ENCODE peak calls at places on chromosomes 3 and 15, in ten cellular contexts. X is GM23248, H is HCT116, C is SK-N-SH, F is kidney, G is IMR-90, Q is endodermal cell, B is fibroblast of lung, R is H9, O is mesenchymal stem cell. T is an unnamed sample.

GRCh38 chr3:184525337-184526157 is 36.0 kb upstream of the EPHB3 start:
- DNase-seq in H (no peak), C (peak; percentile 72), R (peak; percentile 76), Q (peak; percentile 91), F (peak; percentile 71), G (no peak), X (peak; percentile 20), O (peak; percentile 13), B (no peak), T (no peak)

GRCh38 chr3:108117245-108117644 is 26.4 kb upstream of the CD47 start:
- DNase-seq in O (peak; percentile 53), H (no peak), Q (no peak), F (no peak), X (peak; percentile 58), C (no peak), R (no peak), G (peak; percentile 51), B (peak; percentile 41), T (no peak)

GRCh38 chr3:33391255-33391995 is 48.8 kb downstream of the UBP1 start:
- DNase-seq in B (no peak), R (no peak), C (no peak), G (no peak), O (no peak), Q (no peak), H (no peak), X (no peak), F (no peak), T (no peak)

GRCh38 chr3:32045091-32045964 is 61.1 kb upstream of the GPD1L start:
- DNase-seq in X (peak; percentile 45), B (peak; percentile 74), C (peak; percentile 9), G (peak; percentile 81), F (no peak), H (peak; percentile 8), Q (peak; percentile 52), O (peak; percentile 70), R (peak; percentile 38), T (no peak)

GRCh38 chr3:133792171-133792763 is 13.3 kb upstream of the SRPRB start:
- DNase-seq in F (no peak), G (peak; percentile 5), O (peak; percentile 11), Q (no peak), X (no peak), R (no peak), C (no peak), H (peak; percentile 39), B (peak; percentile 6), T (no peak)

GRCh38 chr15:71448688-71449114 is 333.4 kb downstream of the THSD4 start:
- DNase-seq in X (peak; percentile 64), R (peak; percentile 63), F (no peak), O (peak; percentile 74), G (peak; percentile 71), B (peak; percentile 53), Q (peak; percentile 88), C (peak; percentile 47), H (peak; percentile 56), T (peak; percentile 40)

GRCh38 chr15:90225047-90225446 is 8.7 kb downstream of the CIB1 start:
- DNase-seq in B (no peak), O (no peak), Q (no peak), G (no peak), F (no peak), H (no peak), C (no peak), X (no peak), R (no peak), T (no peak)

GRCh38 chr15:77027697-77028450 is 32.9 kb downstream of the PSTPIP1 start:
- DNase-seq in B (peak; percentile 20), Q (peak; percentile 81), H (no peak), O (no peak), F (peak; percentile 68), R (peak; percentile 75), G (no peak), X (no peak), C (peak; percentile 32), T (no peak)

GRCh38 chr3:29583861-29584260 is 303.0 kb downstream of the RBMS3 start:
- DNase-seq in O (peak; percentile 30), G (peak; percentile 34), Q (no peak), R (no peak), F (no peak), H (no peak), B (no peak), X (peak; percentile 35), C (no peak), T (no peak)

GRCh38 chr3:29587340-29587739 is 306.5 kb downstream of the RBMS3 start:
- DNase-seq in F (no peak), Q (no peak), B (no peak), O (peak; percentile 51), C (no peak), R (no peak), H (no peak), G (no peak), X (no peak), T (no peak)

GRCh38 chr3:29585368-29585767 is 304.5 kb downstream of the RBMS3 start:
- DNase-seq in B (no peak), F (no peak), R (no peak), Q (no peak), C (no peak), H (no peak), O (no peak), X (no peak), G (no peak), T (no peak)

GRCh38 chr3:29581311-29581710 is 300.4 kb downstream of the RBMS3 start:
- DNase-seq in R (no peak), C (no peak), Q (no peak), F (no peak), O (no peak), H (no peak), B (no peak), G (peak; percentile 72), X (peak; percentile 75), T (no peak)

DNA sequence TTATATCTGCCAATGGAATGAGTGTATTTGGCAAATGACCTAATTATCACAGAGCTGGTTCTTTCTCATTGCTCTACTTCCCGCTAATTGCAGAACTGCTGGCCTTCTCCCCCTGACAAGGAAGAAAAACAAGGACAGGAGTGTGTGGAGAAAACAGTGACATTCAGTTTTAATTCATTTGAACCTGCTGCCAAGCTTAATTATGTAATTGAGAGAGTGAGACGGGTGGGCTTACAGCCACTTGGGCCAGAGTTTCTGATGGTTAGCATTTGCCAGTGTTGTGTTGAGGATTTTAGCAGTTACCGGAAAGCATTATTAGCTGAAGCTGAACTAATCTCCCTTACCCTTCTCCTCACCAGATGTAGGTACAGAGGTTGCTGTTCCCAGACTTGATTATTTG is 301.4 kb downstream of the RBMS3 start:
- DNase-seq in C (peak; percentile 44), H (no peak), R (no peak), F (no peak), O (no peak), G (no peak), X (no peak), B (no peak), Q (no peak), T (no peak)
- H3K27ac ChIP-seq in C (no peak overlapping the region), H (no peak overlapping the region), R (no peak overlapping the region), F (no peak overlapping the region), O (no peak overlapping the region), G (no peak overlapping the region), X (peak overlapping the region; percentile 16), B (no peak overlapping the region), Q (no peak overlapping the region), T (no peak overlapping the region)

DNA sequence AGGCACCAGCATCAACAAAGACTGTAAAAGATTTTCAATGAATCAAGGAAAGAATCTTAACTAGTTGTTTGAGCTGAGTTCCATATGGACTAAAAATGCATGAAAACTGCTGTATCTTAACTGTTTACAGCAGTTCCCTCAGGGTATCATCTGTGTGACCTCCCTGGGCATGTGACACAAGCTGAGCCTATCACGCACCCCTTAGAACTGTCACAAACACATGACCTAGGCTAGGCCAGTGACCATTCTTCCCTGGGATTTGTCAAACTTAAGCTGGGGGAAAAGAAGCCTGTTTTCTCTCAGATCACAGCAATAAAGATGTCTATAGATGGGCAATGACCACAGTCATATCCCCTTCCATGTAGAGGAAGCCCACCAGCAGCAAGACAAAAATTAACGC is 35.7 kb downstream of the IGF2BP2 start:
- DNase-seq in R (no peak), H (no peak), X (no peak), O (no peak), G (no peak), B (no peak), Q (peak; percentile 67), C (no peak), F (no peak), T (no peak)
- H3K9ac ChIP-seq in R (no peak overlapping the region), H (no peak overlapping the region), X (no peak overlapping the region), O (no peak overlapping the region), G (no peak overlapping the region), B (no peak overlapping the region), Q (no peak overlapping the region), C (no peak overlapping the region), F (no peak overlapping the region), T (no peak overlapping the region)

GRCh38 chr3:190676477-190676876 is 162.6 kb downstream of the IL1RAP start:
- DNase-seq in H (no peak), C (no peak), X (peak; percentile 49), R (no peak), O (no peak), G (peak; percentile 72), F (no peak), B (peak; percentile 85), Q (no peak), T (no peak)
- H3K27ac ChIP-seq in H (no peak overlapping the region), C (peak overlapping the region; percentile 56), X (no peak overlapping the region), R (no peak overlapping the region), O (no peak overlapping the region), G (no peak overlapping the region), F (no peak overlapping the region), B (no peak overlapping the region), Q (no peak overlapping the region), T (no peak overlapping the region)

GRCh38 chr3:132543016-132543739 is 53.9 kb upstream of the ACKR4 start:
- DNase-seq in G (peak; percentile 97), O (peak; percentile 92), F (no peak), H (peak; percentile 19), R (no peak), C (no peak), X (peak; percentile 94), Q (no peak), B (peak; percentile 98), T (no peak)
- H3K9ac ChIP-seq in G (peak overlapping the region; percentile 50), O (peak overlapping the region; percentile 64), F (no peak overlapping the region), H (no peak overlapping the region), R (no peak overlapping the region), C (peak overlapping the region; percentile 53), X (peak overlapping the region; percentile 63), Q (no peak overlapping the region), B (no peak overlapping the region), T (no peak overlapping the region)

DNA sequence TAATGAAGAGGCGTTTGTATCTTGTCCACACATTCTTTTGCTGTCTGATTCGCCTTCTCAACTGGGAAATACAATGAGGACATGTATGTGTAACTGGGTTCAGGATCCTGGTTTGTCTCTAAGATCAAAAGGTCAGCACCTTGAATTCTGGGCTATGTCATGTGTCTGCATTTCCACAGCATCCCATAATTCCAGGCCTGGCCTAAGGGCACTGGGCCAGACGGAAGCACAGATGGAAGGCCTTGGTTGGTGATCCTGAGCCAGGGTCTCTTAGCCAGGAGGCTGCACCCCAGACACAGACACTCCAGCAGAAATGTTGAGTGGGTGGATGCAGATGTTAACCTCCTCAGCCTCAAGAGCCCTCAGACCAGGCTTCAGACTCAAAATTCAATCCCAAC is 23.7 kb upstream of the HERC1 start:
- DNase-seq in H (no peak), O (no peak), F (no peak), R (no peak), C (peak; percentile 54), G (no peak), B (peak; percentile 12), Q (no peak), X (no peak), T (no peak)
- H3K27ac ChIP-seq in H (no peak overlapping the region), O (no peak overlapping the region), F (no peak overlapping the region), R (no peak overlapping the region), C (peak overlapping the region; percentile 14), G (no peak overlapping the region), B (no peak overlapping the region), Q (peak overlapping the region; percentile 71), X (peak overlapping the region; percentile 7), T (no peak overlapping the region)

T was measured in SK-N-MC.